ENCODE peak calls at places on chromosomes 6 and 20, in eight cellular contexts. L is mucosa of gallbladder, N is kidney glomerular epithelial cell, M is foreskin keratinocyte, H is mesothelial cell of epicardium, B is posterior cingulate gyrus, A is RPMI8226, U is NAMALWA. J is an unnamed sample.

GRCh38 chr6:138514860-138515540 is 15.7 kb upstream of the NHSL1 start:
- DNase-seq in L (no peak), N (no peak), M (no peak), H (no peak), B (no peak), A (no peak), U (no peak), J (no peak)

GRCh38 chr6:39048481-39049399 is at the start of gene GLP1R:
- DNase-seq in L (no peak), N (no peak), M (no peak), H (peak), B (no peak), A (no peak), U (no peak), J (no peak)

GRCh38 chr6:166221040-166221439 is 53.4 kb upstream of the TBXT start:
- DNase-seq in L (no peak), N (no peak), M (no peak), H (no peak), B (no peak), A (peak), U (no peak), J (no peak)

GRCh38 chr6:157162756-157163433 is 160.4 kb downstream of the TMEM242 start:
- DNase-seq in L (no peak), N (no peak), M (no peak), H (no peak), B (no peak), A (no peak), U (no peak), J (no peak)

GRCh38 chr20:49100934-49101333 is 54.8 kb downstream of the CSE1L start:
- DNase-seq in L (no peak), N (no peak), M (no peak), H (no peak), B (no peak), A (no peak), U (peak), J (peak)

GRCh38 chr6:3227363-3228045 is at the start of gene TUBB2B:
- DNase-seq in L (no peak), N (no peak), M (no peak), H (peak), B (peak), A (peak), U (no peak), J (peak)

GRCh38 chr20:34362502-34363061 is 491 bp upstream of the ITCH start:
- DNase-seq in L (no peak), N (no peak), M (no peak), H (no peak), B (no peak), A (no peak), U (no peak), J (peak)

GRCh38 chr6:40160826-40161225 is 226.6 kb upstream of the MOCS1 start:
- DNase-seq in L (no peak), N (peak), M (no peak), H (no peak), B (no peak), A (peak), U (no peak), J (peak)

GRCh38 chr6:83057705-83058321 is 7.8 kb downstream of the UBE3D start:
- DNase-seq in L (peak), N (peak), M (no peak), H (peak), B (peak), A (peak), U (peak), J (peak)

GRCh38 chr6:106417572-106418147 is 57.1 kb downstream of the CRYBG1 start:
- DNase-seq in L (no peak), N (no peak), M (no peak), H (no peak), B (no peak), A (no peak), U (no peak), J (no peak)

GRCh38 chr20:40638414-40638813 is 50.6 kb downstream of the MAFB start:
- DNase-seq in L (no peak), N (no peak), M (no peak), H (no peak), B (no peak), A (no peak), U (no peak), J (no peak)

GRCh38 chr20:62707981-62708521 is 585 bp upstream of the NTSR1 start:
- DNase-seq in L (no peak), N (no peak), M (no peak), H (no peak), B (peak), A (peak), U (peak), J (no peak)

GRCh38 chr6:111358454-111358853 is 124.6 kb downstream of the REV3L start:
- DNase-seq in L (no peak), N (peak), M (peak), H (no peak), B (no peak), A (no peak), U (no peak), J (no peak)

GRCh38 chr6:41637179-41638001 is 878 bp upstream of the MDFI start:
- DNase-seq in L (no peak), N (no peak), M (no peak), H (no peak), B (peak), A (no peak), U (no peak), J (no peak)

GRCh38 chr6:146859795-146860495 is 261.2 kb downstream of the ADGB start:
- DNase-seq in L (no peak), N (no peak), M (peak), H (no peak), B (no peak), A (no peak), U (no peak), J (no peak)

GRCh38 chr20:10216146-10216741 is 2.4 kb upstream of the SNAP25 start:
- DNase-seq in L (no peak), N (peak), M (no peak), H (no peak), B (no peak), A (no peak), U (no peak), J (no peak)

GRCh38 chr6:118705799-118706481 is 54.5 kb upstream of the CEP85L start:
- DNase-seq in L (no peak), N (peak), M (no peak), H (no peak), B (peak), A (no peak), U (peak), J (peak)

GRCh38 chr6:14472964-14473363 is 355.4 kb downstream of the CD83 start:
- DNase-seq in L (no peak), N (no peak), M (no peak), H (no peak), B (no peak), A (peak), U (peak), J (no peak)

GRCh38 chr6:24663198-24663597 is 3.5 kb downstream of the TDP2 start:
- DNase-seq in L (no peak), N (no peak), M (no peak), H (no peak), B (no peak), A (no peak), U (no peak), J (no peak)

GRCh38 chr6:46325561-46326525 is 155.1 kb upstream of the ENPP5 start:
- DNase-seq in L (no peak), N (peak), M (no peak), H (no peak), B (peak), A (no peak), U (no peak), J (peak)

GRCh38 chr20:40265872-40266533 is 423.0 kb downstream of the MAFB start:
- DNase-seq in L (peak), N (no peak), M (peak), H (no peak), B (no peak), A (peak), U (peak), J (peak)

GRCh38 chr6:53671111-53671510 is 5.6 kb upstream of the KLHL31 start:
- DNase-seq in L (no peak), N (no peak), M (no peak), H (no peak), B (no peak), A (no peak), U (no peak), J (no peak)

GRCh38 chr6:90458353-90459224 is 128.3 kb downstream of the MAP3K7 start:
- DNase-seq in L (no peak), N (no peak), M (no peak), H (no peak), B (no peak), A (peak), U (peak), J (peak)

GRCh38 chr6:15962449-15962764 is 166.5 kb upstream of the MYLIP start:
- DNase-seq in L (no peak), N (peak), M (peak), H (no peak), B (no peak), A (no peak), U (no peak), J (no peak)